ENCODE peak calls at places on chromosomes 4 and X, in ten cellular contexts. N is astrocyte, M is HFF-Myc, F is NB4, G is chondrocyte, Q is astrocyte of the spinal cord, D is AG09319, B is WTC11, T is endothelial cell of umbilical vein, I is GM12865. P is an unnamed sample.

GRCh38 chrX:124925681-124926080 is 394.0 kb upstream of the TEX13C start:
- DNase-seq in N (no peak), M (no peak), F (no peak), G (no peak), Q (no peak), D (no peak), B (no peak), T (no peak), I (no peak), P (no peak)

GRCh38 chrX:153662266-153662665 is 11.3 kb downstream of the PNCK start:
- DNase-seq in N (no peak), M (no peak), F (peak), G (peak), Q (no peak), D (no peak), B (peak), T (peak), I (peak), P (no peak)

GRCh38 chr4:109278594-109279031 is 23.8 kb downstream of the COL25A1 start:
- DNase-seq in N (no peak), M (no peak), F (no peak), G (no peak), Q (no peak), D (no peak), B (no peak), T (no peak), I (peak), P (no peak)

GRCh38 chr4:128600410-128600809 is 209.1 kb upstream of the JADE1 start:
- DNase-seq in N (no peak), M (no peak), F (no peak), G (no peak), Q (peak), D (no peak), B (no peak), T (peak), I (no peak), P (no peak)

GRCh38 chrX:18886344-18887161 is 97.4 kb downstream of the PHKA2 start:
- DNase-seq in N (peak), M (no peak), F (peak), G (no peak), Q (peak), D (no peak), B (peak), T (peak), I (peak), P (peak)

GRCh38 chr4:135429528-135429927 is 1227.9 kb upstream of the PABPC4L start:
- DNase-seq in N (no peak), M (no peak), F (no peak), G (no peak), Q (no peak), D (no peak), B (no peak), T (no peak), I (no peak), P (no peak)

GRCh38 chrX:34918856-34919255 is 23.7 kb upstream of the FAM47B start:
- DNase-seq in N (peak), M (peak), F (peak), G (no peak), Q (peak), D (peak), B (peak), T (peak), I (no peak), P (peak)

GRCh38 chr4:99300934-99301333 is 10.1 kb upstream of the ADH1A start:
- DNase-seq in N (peak), M (peak), F (no peak), G (no peak), Q (peak), D (peak), B (no peak), T (no peak), I (no peak), P (peak)

GRCh38 chrX:85851418-85851817 is 195.9 kb downstream of the CHM start:
- DNase-seq in N (no peak), M (no peak), F (no peak), G (no peak), Q (no peak), D (no peak), B (peak), T (peak), I (peak), P (peak)

GRCh38 chr4:58807843-58808605 is 1697.8 kb upstream of the IGFBP7 start:
- DNase-seq in N (no peak), M (no peak), F (no peak), G (no peak), Q (no peak), D (no peak), B (no peak), T (no peak), I (no peak), P (no peak)

GRCh38 chr4:85127653-85128052 is 161.2 kb upstream of the WDFY3 start:
- DNase-seq in N (peak), M (no peak), F (peak), G (peak), Q (peak), D (no peak), B (peak), T (peak), I (peak), P (peak)

GRCh38 chrX:17497193-17497592 is 122.2 kb downstream of the NHS start:
- DNase-seq in N (no peak), M (no peak), F (no peak), G (no peak), Q (no peak), D (no peak), B (no peak), T (no peak), I (no peak), P (no peak)

GRCh38 chrX:71166461-71166860 is 21.8 kb downstream of the NLGN3 start:
- DNase-seq in N (no peak), M (no peak), F (no peak), G (no peak), Q (no peak), D (no peak), B (no peak), T (no peak), I (no peak), P (no peak)

GRCh38 chr4:157196050-157196449 is 24.5 kb upstream of the GRIA2 start:
- DNase-seq in N (no peak), M (no peak), F (no peak), G (no peak), Q (no peak), D (no peak), B (no peak), T (no peak), I (no peak), P (no peak)

GRCh38 chr4:96729641-96730040 is 889.7 kb downstream of the PDHA2 start:
- DNase-seq in N (peak), M (no peak), F (no peak), G (no peak), Q (peak), D (no peak), B (no peak), T (peak), I (no peak), P (no peak)

GRCh38 chrX:139739138-139739537 is 31.2 kb upstream of the MCF2 start:
- DNase-seq in N (peak), M (peak), F (no peak), G (no peak), Q (peak), D (no peak), B (no peak), T (peak), I (peak), P (peak)

GRCh38 chr4:54660591-54660990 is 2.8 kb downstream of the KIT start:
- DNase-seq in N (no peak), M (no peak), F (no peak), G (no peak), Q (no peak), D (no peak), B (no peak), T (no peak), I (no peak), P (peak)

GRCh38 chr4:167196386-167196785 is 37.9 kb downstream of the SPOCK3 start:
- DNase-seq in N (peak), M (no peak), F (no peak), G (no peak), Q (peak), D (no peak), B (no peak), T (no peak), I (no peak), P (no peak)

GRCh38 chr4:44149242-44149641 is 299.4 kb downstream of the KCTD8 start:
- DNase-seq in N (no peak), M (no peak), F (no peak), G (no peak), Q (no peak), D (no peak), B (no peak), T (peak), I (no peak), P (no peak)

GRCh38 chrX:124256209-124256608 is 76.3 kb upstream of the TEX13D start:
- DNase-seq in N (peak), M (peak), F (no peak), G (no peak), Q (peak), D (no peak), B (no peak), T (no peak), I (no peak), P (no peak)

GRCh38 chr4:186724861-186725419 is 1.3 kb upstream of the FAT1 start:
- DNase-seq in N (peak), M (no peak), F (no peak), G (no peak), Q (peak), D (no peak), B (no peak), T (peak), I (no peak), P (no peak)

GRCh38 chr4:3290476-3290875 is 2.3 kb upstream of the RGS12 start:
- DNase-seq in N (no peak), M (no peak), F (no peak), G (no peak), Q (no peak), D (no peak), B (peak), T (no peak), I (no peak), P (no peak)

GRCh38 chrX:131288738-131289511 is at the start of gene IGSF1:
- DNase-seq in N (peak), M (no peak), F (peak), G (no peak), Q (peak), D (no peak), B (peak), T (no peak), I (no peak), P (no peak)

GRCh38 chr4:140935259-140935658 is 179.1 kb upstream of the TBC1D9 start:
- DNase-seq in N (peak), M (no peak), F (no peak), G (no peak), Q (no peak), D (no peak), B (no peak), T (no peak), I (no peak), P (peak)

DNA sequence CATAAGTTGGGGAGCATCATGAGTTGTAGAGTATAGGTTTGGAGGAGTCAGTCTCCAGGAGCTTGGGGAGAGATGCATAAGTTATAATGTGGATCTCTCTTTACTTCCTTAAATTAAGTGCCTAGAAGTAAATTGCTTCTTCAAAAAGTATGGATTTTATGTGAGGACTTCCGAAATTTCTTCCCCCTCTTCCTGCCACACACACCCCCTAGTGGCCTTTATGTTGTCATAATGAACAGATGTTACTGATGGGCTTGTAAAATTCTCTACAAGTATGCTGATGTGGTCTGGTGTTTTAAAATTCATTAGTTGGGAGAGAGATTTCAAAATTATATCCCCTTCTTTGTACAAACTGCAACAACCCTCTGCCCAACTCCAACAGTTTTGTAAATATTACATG is 2.3 kb upstream of the METTL14 start:
- DNase-seq in N (no peak), M (peak), F (peak), G (no peak), Q (peak), D (no peak), B (no peak), T (no peak), I (peak), P (peak)
- TF ChIP-seq CTCF in N (peak), M (peak), F (peak), G (peak), Q (peak), D (peak), B (peak), T (peak), I (peak), P (peak)

GRCh38 chrX:51641421-51642021 is 22.8 kb upstream of the CENPVL3 start:
- DNase-seq in N (peak), M (peak), F (peak), G (no peak), Q (peak), D (peak), B (peak), T (peak), I (peak), P (peak)
- TF ChIP-seq CTCF in N (peak), M (peak), F (peak), G (peak), Q (peak), D (peak), B (peak), T (peak), I (peak), P (peak)

DNA sequence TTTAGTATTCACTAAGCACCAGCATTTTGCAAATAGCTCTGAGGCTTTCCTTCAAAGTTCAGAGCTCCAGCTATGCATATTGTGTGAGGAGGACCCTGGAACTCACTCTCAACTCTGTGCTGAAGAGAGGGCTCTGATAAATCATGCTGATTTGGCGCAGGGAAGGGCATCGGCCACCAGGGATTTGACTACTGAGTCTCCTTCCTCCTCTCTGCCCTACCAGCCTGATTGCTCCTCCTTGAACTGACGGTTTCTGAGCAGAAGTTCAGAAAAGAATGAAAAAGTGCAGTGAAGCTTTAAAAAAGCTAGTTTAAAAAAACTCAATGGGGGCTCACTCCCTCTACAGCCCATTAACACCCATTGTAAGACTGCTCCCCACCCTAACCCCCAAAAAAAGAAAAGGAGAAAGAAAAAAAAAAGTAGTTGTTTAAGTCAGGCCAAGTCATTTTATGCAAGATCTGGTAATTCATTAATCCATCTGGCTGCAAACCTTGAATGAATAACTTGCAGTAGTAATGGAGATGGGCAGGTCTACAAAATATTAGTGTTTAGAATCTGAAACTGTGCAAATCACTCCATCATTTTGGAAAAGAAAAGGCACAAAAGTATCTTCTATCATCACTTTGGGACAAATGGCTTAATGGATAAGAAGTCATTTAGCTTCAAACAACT is 13.3 kb downstream of the PPARGC1A start:
- DNase-seq in N (no peak), M (no peak), F (peak), G (no peak), Q (no peak), D (no peak), B (no peak), T (no peak), I (no peak), P (no peak)
- TF ChIP-seq CTCF in N (no peak), M (no peak), F (no peak), G (no peak), Q (no peak), D (no peak), B (no peak), T (no peak), I (no peak), P (no peak)

GRCh38 chr4:132097046-132097445 is 1052.0 kb upstream of the PCDH10 start:
- DNase-seq in N (no peak), M (no peak), F (no peak), G (no peak), Q (no peak), D (no peak), B (no peak), T (no peak), I (no peak), P (no peak)

DNA sequence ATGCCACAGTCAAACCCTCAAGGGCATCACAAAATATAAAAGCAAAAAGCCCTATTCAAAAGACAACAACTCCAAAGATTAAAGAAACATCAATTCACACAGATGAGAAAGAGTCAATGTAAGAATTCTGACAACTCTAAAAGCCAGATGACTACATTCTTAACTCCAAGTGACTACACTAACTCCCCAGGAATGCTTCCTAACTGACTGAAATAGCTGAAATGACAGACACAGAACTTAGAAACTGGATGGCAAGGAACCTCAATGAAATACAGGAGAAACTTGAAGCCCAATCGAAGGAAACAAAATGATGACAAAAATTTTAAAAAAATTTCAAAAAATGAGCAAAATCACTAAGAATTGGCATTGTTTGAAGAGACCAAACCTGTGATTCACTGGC is 1047.6 kb upstream of the PCDH10 start:
- DNase-seq in N (peak), M (no peak), F (no peak), G (no peak), Q (peak), D (no peak), B (no peak), T (no peak), I (no peak), P (peak)
- TF ChIP-seq CTCF in N (no peak), M (no peak), F (no peak), G (no peak), Q (no peak), D (no peak), B (no peak), T (no peak), I (no peak), P (no peak)

GRCh38 chr4:26819478-26819877 is 41.2 kb upstream of the STIM2 start:
- DNase-seq in N (no peak), M (no peak), F (no peak), G (no peak), Q (no peak), D (no peak), B (no peak), T (no peak), I (peak), P (no peak)
- TF ChIP-seq CTCF in N (no peak), M (no peak), F (no peak), G (no peak), Q (no peak), D (no peak), B (no peak), T (no peak), I (no peak), P (no peak)

DNA sequence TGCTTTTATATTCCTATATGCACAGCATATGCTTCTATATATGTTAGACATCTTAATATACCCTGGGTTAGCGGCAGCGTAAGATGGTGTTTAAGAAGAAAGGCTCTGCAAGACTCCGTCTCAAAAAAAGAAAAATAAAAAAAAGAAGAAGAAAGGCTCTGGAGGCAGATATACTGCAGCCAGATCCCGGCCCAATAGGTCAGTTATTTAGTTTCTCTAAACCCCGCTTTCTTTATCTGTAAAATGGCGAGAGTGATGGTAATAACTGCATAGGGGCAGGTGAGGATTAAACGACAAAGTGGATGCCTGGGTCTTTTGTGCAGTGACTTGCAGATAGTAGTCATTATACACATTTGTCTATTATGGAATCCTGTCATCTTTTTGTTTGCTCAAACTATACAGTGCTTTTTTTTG is 115.2 kb downstream of the NAA11 start:
- DNase-seq in N (no peak), M (no peak), F (no peak), G (no peak), Q (no peak), D (no peak), B (no peak), T (no peak), I (no peak), P (no peak)
- TF ChIP-seq CTCF in N (no peak), M (no peak), F (no peak), G (no peak), Q (no peak), D (no peak), B (no peak), T (no peak), I (no peak), P (no peak)

DNA sequence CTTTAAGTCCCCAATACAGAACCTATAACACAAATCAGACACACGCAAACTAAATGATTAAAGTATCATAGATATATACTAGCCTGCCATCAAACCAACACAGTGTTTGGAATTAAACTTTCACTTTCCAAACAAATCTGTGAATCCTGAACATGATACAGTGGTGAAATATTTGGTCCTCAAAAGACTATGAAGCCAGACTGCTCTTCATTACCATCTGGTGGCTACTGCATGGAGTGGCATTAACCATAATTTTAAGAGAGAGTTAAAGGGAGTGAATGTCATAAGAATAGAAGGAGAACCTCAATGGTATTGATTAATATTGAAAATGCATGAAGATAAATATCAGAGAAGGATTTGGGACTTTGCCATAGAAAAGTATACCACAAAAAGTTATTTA is 9.2 kb upstream of the GABRA4 start:
- DNase-seq in N (no peak), M (no peak), F (no peak), G (no peak), Q (peak), D (no peak), B (no peak), T (no peak), I (no peak), P (peak)
- TF ChIP-seq CTCF in N (peak), M (peak), F (no peak), G (peak), Q (peak), D (no peak), B (no peak), T (no peak), I (no peak), P (peak)

DNA sequence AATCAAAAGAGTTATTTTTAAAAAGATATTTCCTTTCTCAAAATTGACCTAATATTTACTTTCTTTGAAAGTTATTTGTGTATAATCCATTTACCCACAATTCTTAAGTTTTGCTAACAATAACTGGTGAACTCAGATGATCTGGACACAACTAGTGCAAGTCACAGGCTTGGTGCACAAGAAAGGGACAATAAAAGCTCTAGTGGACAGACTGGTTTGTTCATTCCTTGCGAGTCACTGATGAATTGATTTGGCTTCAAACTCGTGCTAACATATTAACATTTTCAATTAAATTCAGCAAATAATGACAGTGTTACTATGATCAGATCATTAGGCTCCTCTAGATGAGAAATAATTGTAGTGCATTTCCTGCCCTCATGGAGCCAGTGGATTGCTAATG is 169.2 kb downstream of the BMPR1B start:
- DNase-seq in N (no peak), M (no peak), F (no peak), G (no peak), Q (no peak), D (no peak), B (no peak), T (no peak), I (no peak), P (no peak)
- TF ChIP-seq CTCF in N (no peak), M (no peak), F (no peak), G (no peak), Q (no peak), D (no peak), B (no peak), T (no peak), I (no peak), P (no peak)

P was measured in HFFc6.